ENCODE peak calls at places on chromosomes 4 and X, in nine cellular contexts. S is uterus, O is fibroblast of mammary gland, Q is astrocyte of the spinal cord, I is upper lobe of right lung, J is HL-60, F is hepatocyte, K is psoas muscle, A is fibroblast of pulmonary artery. W is an unnamed sample.

GRCh38 chr4:167088115-167088514 is 146.2 kb downstream of the SPOCK3 start:
- DNase-seq in F (no peak), Q (no peak), S (no peak), K (no peak), A (no peak), I (no peak), J (no peak), O (no peak), W (no peak)

GRCh38 chr4:182662551-182662950 is 254.6 kb downstream of the DCTD start:
- DNase-seq in J (no peak), K (no peak), F (no peak), Q (no peak), O (no peak), A (no peak), S (no peak), I (no peak), W (no peak)

GRCh38 chr4:73067971-73068394 is 1.5 kb downstream of the COX18 start:
- DNase-seq in O (peak), F (no peak), I (no peak), Q (peak), S (no peak), A (peak), K (no peak), J (no peak), W (peak)

GRCh38 chr4:121668368-121669162 is 28.2 kb downstream of the ANXA5 start:
- DNase-seq in O (peak), I (no peak), J (no peak), Q (peak), S (no peak), K (no peak), F (no peak), A (peak), W (peak)

GRCh38 chr4:143396695-143397094 is 60.0 kb downstream of the GAB1 start:
- DNase-seq in S (no peak), I (no peak), J (no peak), F (no peak), O (no peak), A (no peak), Q (no peak), K (no peak), W (no peak)

GRCh38 chr4:14958436-14958835 is 43.8 kb upstream of the CPEB2 start:
- DNase-seq in J (no peak), A (no peak), K (no peak), S (no peak), F (no peak), I (no peak), O (no peak), Q (no peak), W (no peak)

GRCh38 chrX:129531132-129531531 is 7.8 kb upstream of the SMARCA1 start:
- DNase-seq in J (no peak), K (no peak), F (no peak), I (no peak), Q (no peak), A (no peak), O (no peak), S (no peak), W (no peak)

GRCh38 chr4:41044165-41044564 is 170.2 kb downstream of the APBB2 start:
- DNase-seq in O (peak), Q (no peak), S (no peak), I (no peak), A (no peak), F (no peak), K (no peak), J (no peak), W (no peak)

GRCh38 chrX:107678957-107679740 is 50.8 kb downstream of the PRPS1 start:
- DNase-seq in O (peak), F (peak), K (peak), S (peak), J (no peak), I (peak), Q (peak), A (peak), W (peak)

GRCh38 chrX:13398073-13398823 is 78.4 kb upstream of the ATXN3L start:
- DNase-seq in F (peak), J (peak), O (peak), S (peak), Q (peak), K (peak), A (peak), I (no peak), W (peak)

GRCh38 chrX:311156-312129 is 7.2 kb downstream of the GTPBP6 start:
- DNase-seq in A (no peak), I (peak), K (peak), S (no peak), Q (no peak), O (no peak), F (no peak), J (no peak), W (no peak)

GRCh38 chrX:27446423-27446822 is 16.7 kb downstream of the PPP4R3C start:
- DNase-seq in S (no peak), I (no peak), K (no peak), J (no peak), O (no peak), A (peak), Q (no peak), F (no peak), W (no peak)

GRCh38 chrX:75327607-75328006 is 53.7 kb downstream of the UPRT start:
- DNase-seq in K (no peak), O (no peak), S (no peak), F (no peak), I (no peak), J (no peak), A (no peak), Q (no peak), W (no peak)

GRCh38 chr4:142155347-142155746 is 519.0 kb downstream of the IL15 start:
- DNase-seq in Q (no peak), I (no peak), F (no peak), S (no peak), K (no peak), A (no peak), O (no peak), J (no peak), W (no peak)

GRCh38 chrX:75603833-75604232 is 81.0 kb upstream of the ZDHHC15 start:
- DNase-seq in J (no peak), S (no peak), Q (peak), A (peak), F (peak), I (no peak), O (peak), K (no peak), W (peak)

GRCh38 chr4:182862921-182863320 is 54.3 kb downstream of the DCTD start:
- DNase-seq in F (no peak), Q (no peak), K (no peak), S (no peak), A (no peak), O (no peak), I (peak), J (no peak), W (no peak)

GRCh38 chr4:80963051-80963450 is 67.5 kb upstream of the BMP3 start:
- DNase-seq in K (no peak), O (peak), J (no peak), S (no peak), Q (peak), F (no peak), I (no peak), A (no peak), W (no peak)

GRCh38 chrX:118520206-118520857 is 24.7 kb downstream of the DOCK11 start:
- DNase-seq in Q (peak), J (no peak), A (peak), S (no peak), F (no peak), I (no peak), K (no peak), O (peak), W (peak)

GRCh38 chrX:109732319-109732779 is 708 bp downstream of the ACSL4 start:
- DNase-seq in Q (peak), F (peak), I (no peak), K (no peak), S (no peak), O (peak), A (peak), J (peak), W (peak)

GRCh38 chrX:56788717-56789122 is 59.7 kb downstream of the NBDY start:
- DNase-seq in F (no peak), A (peak), J (no peak), O (peak), I (no peak), Q (peak), S (peak), K (peak), W (no peak)

GRCh38 chrX:47358387-47359065 is 11.9 kb upstream of the ZNF157 start:
- DNase-seq in K (no peak), A (peak), F (no peak), S (no peak), Q (no peak), J (no peak), I (no peak), O (no peak), W (no peak)

GRCh38 chr4:10180927-10181744 is 64.5 kb upstream of the WDR1 start:
- DNase-seq in S (no peak), J (peak), A (peak), K (no peak), F (no peak), I (no peak), O (peak), Q (no peak), W (peak)

GRCh38 chr4:19130836-19131235 is 1109.3 kb upstream of the LCORL start:
- DNase-seq in J (no peak), K (no peak), A (peak), O (peak), F (no peak), S (no peak), Q (peak), I (no peak), W (peak)

GRCh38 chrX:110412971-110413726 is 54.5 kb downstream of the RTL9 start:
- DNase-seq in Q (peak), S (peak), I (peak), J (no peak), F (peak), O (peak), K (peak), A (peak), W (no peak)

GRCh38 chr4:1512738-1513660 is 106.8 kb upstream of the NKX1-1 start:
- DNase-seq in Q (no peak), F (peak), A (peak), K (peak), S (peak), J (no peak), O (no peak), I (peak), W (peak)
- TF ChIP-seq CTCF in Q (peak), F (peak), A (peak), K (peak), S (peak), J (peak), O (no peak), I (peak), W (no peak)

GRCh38 chr4:21517460-21517859 is 431.1 kb downstream of the KCNIP4 start:
- DNase-seq in K (no peak), A (no peak), S (no peak), I (no peak), O (no peak), J (no peak), F (no peak), Q (no peak), W (no peak)
- H3K4me3 ChIP-seq in K (no peak), A (no peak), S (no peak), I (no peak), O (no peak), J (no peak), F (no peak), Q (no peak), W (no peak)

GRCh38 chr4:128427832-128428366 is 140.3 kb upstream of the PGRMC2 start:
- DNase-seq in S (no peak), K (no peak), Q (peak), J (peak), O (peak), A (peak), F (peak), I (peak), W (peak)
- TF ChIP-seq CTCF in S (peak), K (peak), Q (peak), J (no peak), O (peak), A (peak), F (peak), I (peak), W (peak)

GRCh38 chrX:73215263-73215662 is 612 bp upstream of the NAP1L2 start:
- DNase-seq in O (no peak), F (no peak), K (no peak), I (no peak), S (no peak), J (no peak), Q (no peak), A (no peak), W (no peak)

GRCh38 chrX:73214366-73215094 is at the start of gene NAP1L2:
- DNase-seq in O (peak), I (peak), Q (peak), J (no peak), F (peak), A (peak), K (peak), S (peak), W (peak)

DNA sequence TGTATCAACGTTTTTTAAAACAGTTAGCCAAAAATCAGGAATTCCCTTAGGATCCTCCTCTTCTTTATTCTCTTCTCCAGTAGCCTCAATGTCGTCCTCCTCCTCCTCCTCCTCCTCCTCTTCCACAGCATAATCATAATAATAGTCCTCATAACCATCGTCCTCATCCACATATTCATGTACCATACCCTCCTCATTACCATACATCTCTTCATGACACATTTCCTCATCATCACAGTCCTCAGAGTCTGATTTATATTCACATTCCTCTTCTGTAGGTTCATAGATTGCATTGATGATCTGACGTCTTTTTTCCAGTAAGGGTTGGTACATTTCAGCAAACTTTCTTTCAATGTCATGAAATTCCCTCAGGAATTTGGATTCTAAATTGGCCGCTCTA is 917 bp downstream of the NAP1L2 start:
- DNase-seq in I (no peak), A (no peak), K (no peak), J (no peak), S (no peak), Q (no peak), F (no peak), O (no peak), W (no peak)
- H3K4me3 ChIP-seq in I (peak), A (no peak), K (peak), J (no peak), S (peak), Q (no peak), F (peak), O (no peak), W (peak)

DNA sequence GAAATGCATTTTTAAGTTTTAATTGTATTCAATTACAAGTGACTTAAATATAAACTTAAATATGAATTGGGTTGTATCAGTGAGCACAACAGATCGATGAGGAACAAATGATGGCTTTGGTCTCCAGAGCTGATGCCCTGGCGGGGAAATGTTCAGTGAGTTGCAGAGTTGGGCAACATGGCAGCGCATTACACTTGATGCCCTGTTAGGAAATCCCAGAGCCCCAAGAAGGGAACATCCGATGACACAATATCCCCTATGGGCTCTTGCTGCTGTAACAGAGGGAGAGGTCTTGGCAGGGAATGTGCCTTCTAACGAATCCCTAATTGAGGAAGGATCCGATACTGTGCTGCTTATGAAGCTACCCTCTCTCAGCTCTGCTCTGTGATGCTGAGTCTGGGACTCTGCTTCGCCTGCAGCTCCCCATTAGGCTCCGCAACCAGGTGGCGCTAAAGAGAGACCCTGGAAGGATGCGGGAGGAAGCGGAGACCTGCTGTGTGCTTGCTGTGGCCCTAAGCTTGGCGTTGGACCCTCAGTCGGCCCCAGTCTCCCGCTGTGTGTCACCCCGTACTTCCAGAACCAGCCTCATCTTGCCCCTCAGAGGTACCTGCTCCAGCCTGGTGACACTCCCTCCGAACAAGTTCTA is 38.9 kb downstream of the PDHA1 start:
- DNase-seq in Q (peak), K (no peak), F (peak), O (peak), S (no peak), I (peak), A (peak), J (peak), W (no peak)
- TF ChIP-seq CTCF in Q (peak), K (peak), F (peak), O (peak), S (no peak), I (peak), A (peak), J (no peak), W (peak)

GRCh38 chrX:40169193-40170086 is 71.7 kb upstream of the BCOR start:
- DNase-seq in I (peak), K (peak), Q (peak), O (no peak), J (no peak), A (peak), S (peak), F (peak), W (peak)

GRCh38 chrX:40167240-40168182 is 69.8 kb upstream of the BCOR start:
- DNase-seq in A (no peak), K (peak), Q (no peak), J (no peak), O (no peak), I (no peak), F (peak), S (peak), W (peak)

GRCh38 chrX:40166582-40166981 is 68.8 kb upstream of the BCOR start:
- DNase-seq in J (no peak), O (peak), K (peak), Q (peak), I (no peak), S (peak), F (peak), A (no peak), W (peak)

GRCh38 chrX:40165861-40166260 is 68.1 kb upstream of the BCOR start:
- DNase-seq in Q (no peak), O (no peak), F (no peak), A (no peak), I (no peak), S (no peak), K (no peak), J (no peak), W (no peak)

GRCh38 chrX:40168183-40169015 is 70.6 kb upstream of the BCOR start:
- DNase-seq in S (peak), J (no peak), K (no peak), F (no peak), O (no peak), Q (no peak), A (no peak), I (no peak), W (no peak)
- H3K4me3 ChIP-seq in S (peak), J (no peak), K (peak), F (peak), O (no peak), Q (no peak), A (no peak), I (peak), W (peak)

GRCh38 chr4:66769436-66769835 is 775.9 kb downstream of the CENPC start:
- DNase-seq in S (no peak), O (no peak), K (no peak), Q (no peak), A (no peak), J (no peak), I (no peak), F (no peak), W (no peak)

GRCh38 chr4:66767442-66767841 is 777.9 kb downstream of the CENPC start:
- DNase-seq in S (no peak), Q (no peak), J (no peak), F (no peak), A (no peak), I (no peak), O (no peak), K (no peak), W (no peak)

DNA sequence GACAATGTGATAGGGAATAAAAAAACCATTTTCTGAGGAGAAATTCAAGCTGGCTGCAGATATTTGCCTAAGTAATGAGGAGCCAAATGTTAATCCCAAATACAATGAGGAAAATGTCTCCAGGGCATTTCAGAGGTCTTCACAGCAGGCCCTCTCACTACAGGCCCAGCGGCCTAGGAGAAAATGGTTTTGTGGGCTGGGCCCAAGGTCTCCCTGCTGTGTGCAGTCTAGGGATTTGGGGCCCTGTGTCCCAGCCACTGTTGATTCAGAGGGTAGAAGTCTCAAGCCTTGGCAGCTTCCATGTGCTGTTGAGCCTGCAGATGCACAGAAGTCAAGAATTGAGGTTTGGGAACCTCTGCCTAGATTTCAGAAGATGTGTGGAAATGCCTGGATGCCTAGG is 778.7 kb downstream of the CENPC start:
- DNase-seq in K (no peak), O (no peak), Q (no peak), S (no peak), I (no peak), A (no peak), F (no peak), J (no peak), W (no peak)
- TF ChIP-seq CTCF in K (no peak), O (no peak), Q (no peak), S (no peak), I (no peak), A (no peak), F (no peak), J (no peak), W (no peak)

DNA sequence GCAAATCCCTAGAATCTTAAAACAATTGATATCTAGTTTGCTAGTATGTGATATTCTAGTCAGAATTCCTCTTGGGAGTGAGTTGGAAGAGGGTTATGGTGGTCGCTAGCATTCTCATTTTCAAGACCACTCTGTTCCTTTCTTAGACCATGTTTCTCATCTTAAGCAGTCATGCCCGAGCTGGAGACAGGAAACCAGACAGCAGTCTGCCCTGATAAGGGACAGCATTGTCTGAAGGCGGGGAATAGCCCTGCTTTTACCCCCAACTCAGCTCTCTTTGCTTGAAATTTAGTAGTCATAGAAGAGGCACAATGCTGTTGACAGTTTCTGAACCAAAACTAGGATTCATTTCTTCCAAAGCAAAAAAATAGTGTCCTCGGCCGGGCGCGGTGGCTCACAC is 5.2 kb downstream of the KLF3 start:
- DNase-seq in A (peak), Q (no peak), J (no peak), F (no peak), I (no peak), O (no peak), S (no peak), K (no peak), W (no peak)
- H3K4me3 ChIP-seq in A (peak), Q (no peak), J (no peak), F (no peak), I (peak), O (no peak), S (no peak), K (peak), W (no peak)

W was measured in foreskin fibroblast.